ENCODE peak calls at places on chromosomes 3 and 15, in seven cellular contexts. One of them, this sample, is unnamed.

GRCh38 chr3:111768571-111769100 is 90.4 kb upstream of the PHLDB2 start:
- DNase-seq in activated gamma-delta T cell treated with Interleukin-2 at 50 U/mL for 16 hours: no peak
- DNase-seq in adipocyte: peak
- DNase-seq in HTR-8/SVneo: peak
- DNase-seq in activated CD4-positive, alpha-beta T cell treated with anti-CD3 and anti-CD28 coated beads, Interleukin-2, amount 10 ng/mL, durations not matched to agents 7 days and 5 days: no peak
- DNase-seq in ELR: peak
- DNase-seq in NCI-H1417 treated with DMSO at 0.1 percent for 48 hours: no peak
- DNase-seq in this sample: no peak

GRCh38 chr3:170387952-170388351 is 30.4 kb downstream of the SKIL start:
- DNase-seq in activated gamma-delta T cell treated with Interleukin-2 at 50 U/mL for 16 hours: no peak
- DNase-seq in adipocyte: peak
- DNase-seq in HTR-8/SVneo: no peak
- DNase-seq in activated CD4-positive, alpha-beta T cell treated with anti-CD3 and anti-CD28 coated beads, Interleukin-2, amount 10 ng/mL, durations not matched to agents 7 days and 5 days: no peak
- DNase-seq in ELR: peak
- DNase-seq in NCI-H1417 treated with DMSO at 0.1 percent for 48 hours: no peak
- DNase-seq in this sample: no peak

GRCh38 chr3:54376941-54377578 is 254.7 kb downstream of the CACNA2D3 start:
- DNase-seq in activated gamma-delta T cell treated with Interleukin-2 at 50 U/mL for 16 hours: no peak
- DNase-seq in adipocyte: no peak
- DNase-seq in HTR-8/SVneo: no peak
- DNase-seq in activated CD4-positive, alpha-beta T cell treated with anti-CD3 and anti-CD28 coated beads, Interleukin-2, amount 10 ng/mL, durations not matched to agents 7 days and 5 days: no peak
- DNase-seq in ELR: no peak
- DNase-seq in NCI-H1417 treated with DMSO at 0.1 percent for 48 hours: no peak
- DNase-seq in this sample: no peak

GRCh38 chr3:43882976-43883680 is 192.4 kb downstream of the ABHD5 start:
- DNase-seq in activated gamma-delta T cell treated with Interleukin-2 at 50 U/mL for 16 hours: no peak
- DNase-seq in adipocyte: no peak
- DNase-seq in HTR-8/SVneo: no peak
- DNase-seq in activated CD4-positive, alpha-beta T cell treated with anti-CD3 and anti-CD28 coated beads, Interleukin-2, amount 10 ng/mL, durations not matched to agents 7 days and 5 days: no peak
- DNase-seq in ELR: no peak
- DNase-seq in NCI-H1417 treated with DMSO at 0.1 percent for 48 hours: no peak
- DNase-seq in this sample: no peak

GRCh38 chr3:4493931-4494806 is 1.0 kb downstream of the ITPR1 start:
- DNase-seq in activated gamma-delta T cell treated with Interleukin-2 at 50 U/mL for 16 hours: no peak
- DNase-seq in adipocyte: peak
- DNase-seq in HTR-8/SVneo: no peak
- DNase-seq in activated CD4-positive, alpha-beta T cell treated with anti-CD3 and anti-CD28 coated beads, Interleukin-2, amount 10 ng/mL, durations not matched to agents 7 days and 5 days: peak
- DNase-seq in ELR: peak
- DNase-seq in NCI-H1417 treated with DMSO at 0.1 percent for 48 hours: no peak
- DNase-seq in this sample: no peak

GRCh38 chr15:67077641-67078215 is 12.3 kb downstream of the SMAD3 start:
- DNase-seq in activated gamma-delta T cell treated with Interleukin-2 at 50 U/mL for 16 hours: no peak
- DNase-seq in adipocyte: no peak
- DNase-seq in HTR-8/SVneo: no peak
- DNase-seq in activated CD4-positive, alpha-beta T cell treated with anti-CD3 and anti-CD28 coated beads, Interleukin-2, amount 10 ng/mL, durations not matched to agents 7 days and 5 days: no peak
- DNase-seq in ELR: no peak
- DNase-seq in NCI-H1417 treated with DMSO at 0.1 percent for 48 hours: no peak
- DNase-seq in this sample: no peak

GRCh38 chr15:62262305-62262941 is 97.3 kb upstream of the C2CD4B start:
- DNase-seq in activated gamma-delta T cell treated with Interleukin-2 at 50 U/mL for 16 hours: no peak
- DNase-seq in adipocyte: no peak
- DNase-seq in HTR-8/SVneo: no peak
- DNase-seq in activated CD4-positive, alpha-beta T cell treated with anti-CD3 and anti-CD28 coated beads, Interleukin-2, amount 10 ng/mL, durations not matched to agents 7 days and 5 days: no peak
- DNase-seq in ELR: no peak
- DNase-seq in NCI-H1417 treated with DMSO at 0.1 percent for 48 hours: no peak
- DNase-seq in this sample: no peak

GRCh38 chr3:88059380-88060160 is 515 bp downstream of the ZNF654 start:
- DNase-seq in activated gamma-delta T cell treated with Interleukin-2 at 50 U/mL for 16 hours: no peak
- DNase-seq in adipocyte: peak
- DNase-seq in HTR-8/SVneo: peak
- DNase-seq in activated CD4-positive, alpha-beta T cell treated with anti-CD3 and anti-CD28 coated beads, Interleukin-2, amount 10 ng/mL, durations not matched to agents 7 days and 5 days: peak
- DNase-seq in ELR: peak
- DNase-seq in NCI-H1417 treated with DMSO at 0.1 percent for 48 hours: no peak
- DNase-seq in this sample: no peak

GRCh38 chr15:90603893-90604292 is 74.2 kb downstream of the CRTC3 start:
- DNase-seq in activated gamma-delta T cell treated with Interleukin-2 at 50 U/mL for 16 hours: peak
- DNase-seq in adipocyte: peak
- DNase-seq in HTR-8/SVneo: no peak
- DNase-seq in activated CD4-positive, alpha-beta T cell treated with anti-CD3 and anti-CD28 coated beads, Interleukin-2, amount 10 ng/mL, durations not matched to agents 7 days and 5 days: peak
- DNase-seq in ELR: peak
- DNase-seq in NCI-H1417 treated with DMSO at 0.1 percent for 48 hours: no peak
- DNase-seq in this sample: no peak

GRCh38 chr3:67437789-67438188 is 216.6 kb downstream of the SUCLG2 start:
- DNase-seq in activated gamma-delta T cell treated with Interleukin-2 at 50 U/mL for 16 hours: no peak
- DNase-seq in adipocyte: no peak
- DNase-seq in HTR-8/SVneo: no peak
- DNase-seq in activated CD4-positive, alpha-beta T cell treated with anti-CD3 and anti-CD28 coated beads, Interleukin-2, amount 10 ng/mL, durations not matched to agents 7 days and 5 days: no peak
- DNase-seq in ELR: no peak
- DNase-seq in NCI-H1417 treated with DMSO at 0.1 percent for 48 hours: no peak
- DNase-seq in this sample: no peak